ENCODE peak calls at places on chromosome 7, in eight cellular contexts. One of them, this sample, is unnamed.
A peak's percentile ranks its signal among the peaks of the same experiment; 100 is the strongest.

GRCh38 chr7:55043691-55044090 is 24.9 kb downstream of the EGFR start:
- DNase-seq in type B pancreatic cell: no peak
- DNase-seq in WERI-Rb-1: no peak
- DNase-seq in amygdala: no peak
- DNase-seq in T follicular helper cell: no peak
- DNase-seq in keratinocyte: peak; percentile 75
- DNase-seq in progenitor cell of endocrine pancreas: no peak
- DNase-seq in effector memory CD4-positive, alpha-beta T cell: no peak
- DNase-seq in this sample: no peak

GRCh38 chr7:31850601-31851000 is 163.6 kb downstream of the PPP1R17 start:
- DNase-seq in type B pancreatic cell: no peak
- DNase-seq in WERI-Rb-1: peak; percentile 59
- DNase-seq in amygdala: no peak
- DNase-seq in T follicular helper cell: no peak
- DNase-seq in keratinocyte: no peak
- DNase-seq in progenitor cell of endocrine pancreas: no peak
- DNase-seq in effector memory CD4-positive, alpha-beta T cell: no peak
- DNase-seq in this sample: no peak

GRCh38 chr7:50411333-50412028 is 38.7 kb downstream of the FIGNL1 start:
- DNase-seq in type B pancreatic cell: no peak
- DNase-seq in WERI-Rb-1: no peak
- DNase-seq in amygdala: no peak
- DNase-seq in T follicular helper cell: no peak
- DNase-seq in keratinocyte: no peak
- DNase-seq in progenitor cell of endocrine pancreas: no peak
- DNase-seq in effector memory CD4-positive, alpha-beta T cell: no peak
- DNase-seq in this sample: no peak

GRCh38 chr7:157690833-157691382 is 354.1 kb downstream of the DNAJB6 start:
- DNase-seq in type B pancreatic cell: peak; percentile 66
- DNase-seq in WERI-Rb-1: peak; percentile 77
- DNase-seq in amygdala: peak; percentile 33
- DNase-seq in T follicular helper cell: no peak
- DNase-seq in keratinocyte: no peak
- DNase-seq in progenitor cell of endocrine pancreas: no peak
- DNase-seq in effector memory CD4-positive, alpha-beta T cell: no peak
- DNase-seq in this sample: peak; percentile 77

GRCh38 chr7:50632561-50633413 is 67.6 kb upstream of the DDC start:
- DNase-seq in type B pancreatic cell: no peak
- DNase-seq in WERI-Rb-1: peak; percentile 67
- DNase-seq in amygdala: no peak
- DNase-seq in T follicular helper cell: peak; percentile 45
- DNase-seq in keratinocyte: no peak
- DNase-seq in progenitor cell of endocrine pancreas: peak; percentile 30
- DNase-seq in effector memory CD4-positive, alpha-beta T cell: peak; percentile 24
- DNase-seq in this sample: peak; percentile 35

GRCh38 chr7:1721047-1721687 is 51.1 kb downstream of the ELFN1 start:
- DNase-seq in type B pancreatic cell: no peak
- DNase-seq in WERI-Rb-1: no peak
- DNase-seq in amygdala: no peak
- DNase-seq in T follicular helper cell: no peak
- DNase-seq in keratinocyte: no peak
- DNase-seq in progenitor cell of endocrine pancreas: no peak
- DNase-seq in effector memory CD4-positive, alpha-beta T cell: no peak
- DNase-seq in this sample: no peak

GRCh38 chr7:129607471-129608120 is 3.9 kb upstream of the NRF1 start:
- DNase-seq in type B pancreatic cell: no peak
- DNase-seq in WERI-Rb-1: peak; percentile 55
- DNase-seq in amygdala: no peak
- DNase-seq in T follicular helper cell: no peak
- DNase-seq in keratinocyte: peak; percentile 11
- DNase-seq in progenitor cell of endocrine pancreas: no peak
- DNase-seq in effector memory CD4-positive, alpha-beta T cell: no peak
- DNase-seq in this sample: no peak

GRCh38 chr7:5452937-5453540 is 29.4 kb upstream of the TNRC18 start:
- DNase-seq in type B pancreatic cell: no peak
- DNase-seq in WERI-Rb-1: peak; percentile 94
- DNase-seq in amygdala: no peak
- DNase-seq in T follicular helper cell: no peak
- DNase-seq in keratinocyte: no peak
- DNase-seq in progenitor cell of endocrine pancreas: no peak
- DNase-seq in effector memory CD4-positive, alpha-beta T cell: no peak
- DNase-seq in this sample: peak; percentile 37

GRCh38 chr7:147803625-147804024 is 786.9 kb upstream of the C7orf33 start:
- DNase-seq in type B pancreatic cell: no peak
- DNase-seq in WERI-Rb-1: no peak
- DNase-seq in amygdala: no peak
- DNase-seq in T follicular helper cell: no peak
- DNase-seq in keratinocyte: no peak
- DNase-seq in progenitor cell of endocrine pancreas: no peak
- DNase-seq in effector memory CD4-positive, alpha-beta T cell: no peak
- DNase-seq in this sample: no peak

GRCh38 chr7:1505731-1506550 is 1.8 kb upstream of the INTS1 start:
- DNase-seq in type B pancreatic cell: no peak
- DNase-seq in WERI-Rb-1: peak; percentile 37
- DNase-seq in amygdala: no peak
- DNase-seq in T follicular helper cell: no peak
- DNase-seq in keratinocyte: no peak
- DNase-seq in progenitor cell of endocrine pancreas: no peak
- DNase-seq in effector memory CD4-positive, alpha-beta T cell: no peak
- DNase-seq in this sample: no peak

GRCh38 chr7:157576415-157576814 is 239.6 kb downstream of the DNAJB6 start:
- DNase-seq in type B pancreatic cell: no peak
- DNase-seq in WERI-Rb-1: no peak
- DNase-seq in amygdala: no peak
- DNase-seq in T follicular helper cell: peak; percentile 40
- DNase-seq in keratinocyte: no peak
- DNase-seq in progenitor cell of endocrine pancreas: no peak
- DNase-seq in effector memory CD4-positive, alpha-beta T cell: peak; percentile 20
- DNase-seq in this sample: no peak

GRCh38 chr7:105782391-105783063 is 93.9 kb downstream of the ATXN7L1 start:
- DNase-seq in type B pancreatic cell: no peak
- DNase-seq in WERI-Rb-1: no peak
- DNase-seq in amygdala: no peak
- DNase-seq in T follicular helper cell: no peak
- DNase-seq in keratinocyte: no peak
- DNase-seq in progenitor cell of endocrine pancreas: no peak
- DNase-seq in effector memory CD4-positive, alpha-beta T cell: no peak
- DNase-seq in this sample: no peak

GRCh38 chr7:44471850-44472249 is 18.6 kb downstream of the NUDCD3 start:
- DNase-seq in type B pancreatic cell: no peak
- DNase-seq in WERI-Rb-1: no peak
- DNase-seq in amygdala: no peak
- DNase-seq in T follicular helper cell: no peak
- DNase-seq in keratinocyte: no peak
- DNase-seq in progenitor cell of endocrine pancreas: no peak
- DNase-seq in effector memory CD4-positive, alpha-beta T cell: no peak
- DNase-seq in this sample: peak; percentile 43

GRCh38 chr7:32888505-32888904 is 3.1 kb downstream of the KBTBD2 start:
- DNase-seq in type B pancreatic cell: no peak
- DNase-seq in WERI-Rb-1: no peak
- DNase-seq in amygdala: no peak
- DNase-seq in T follicular helper cell: no peak
- DNase-seq in keratinocyte: no peak
- DNase-seq in progenitor cell of endocrine pancreas: no peak
- DNase-seq in effector memory CD4-positive, alpha-beta T cell: no peak
- DNase-seq in this sample: no peak

GRCh38 chr7:44309271-44310091 is 15.9 kb downstream of the CAMK2B start:
- DNase-seq in type B pancreatic cell: peak; percentile 71
- DNase-seq in WERI-Rb-1: no peak
- DNase-seq in amygdala: no peak
- DNase-seq in T follicular helper cell: no peak
- DNase-seq in keratinocyte: no peak
- DNase-seq in progenitor cell of endocrine pancreas: peak; percentile 55
- DNase-seq in effector memory CD4-positive, alpha-beta T cell: no peak
- DNase-seq in this sample: no peak

GRCh38 chr7:137880432-137880831 is 33.7 kb upstream of the DGKI start:
- DNase-seq in type B pancreatic cell: no peak
- DNase-seq in WERI-Rb-1: no peak
- DNase-seq in amygdala: no peak
- DNase-seq in T follicular helper cell: no peak
- DNase-seq in keratinocyte: peak; percentile 5
- DNase-seq in progenitor cell of endocrine pancreas: no peak
- DNase-seq in effector memory CD4-positive, alpha-beta T cell: no peak
- DNase-seq in this sample: no peak

GRCh38 chr7:18574676-18575075 is 79.1 kb downstream of the HDAC9 start:
- DNase-seq in type B pancreatic cell: no peak
- DNase-seq in WERI-Rb-1: no peak
- DNase-seq in amygdala: no peak
- DNase-seq in T follicular helper cell: no peak
- DNase-seq in keratinocyte: no peak
- DNase-seq in progenitor cell of endocrine pancreas: no peak
- DNase-seq in effector memory CD4-positive, alpha-beta T cell: no peak
- DNase-seq in this sample: no peak

GRCh38 chr7:87328281-87328680 is 17.2 kb upstream of the CROT start:
- DNase-seq in type B pancreatic cell: no peak
- DNase-seq in WERI-Rb-1: no peak
- DNase-seq in amygdala: no peak
- DNase-seq in T follicular helper cell: no peak
- DNase-seq in keratinocyte: no peak
- DNase-seq in progenitor cell of endocrine pancreas: no peak
- DNase-seq in effector memory CD4-positive, alpha-beta T cell: no peak
- DNase-seq in this sample: no peak

GRCh38 chr7:23426876-23427275 is 43.4 kb downstream of the IGF2BP3 start:
- DNase-seq in type B pancreatic cell: no peak
- DNase-seq in WERI-Rb-1: no peak
- DNase-seq in amygdala: no peak
- DNase-seq in T follicular helper cell: no peak
- DNase-seq in keratinocyte: no peak
- DNase-seq in progenitor cell of endocrine pancreas: no peak
- DNase-seq in effector memory CD4-positive, alpha-beta T cell: no peak
- DNase-seq in this sample: no peak

GRCh38 chr7:149714910-149715471 is 58.4 kb downstream of the ZNF467 start:
- DNase-seq in type B pancreatic cell: no peak
- DNase-seq in WERI-Rb-1: no peak
- DNase-seq in amygdala: no peak
- DNase-seq in T follicular helper cell: peak; percentile 34
- DNase-seq in keratinocyte: no peak
- DNase-seq in progenitor cell of endocrine pancreas: no peak
- DNase-seq in effector memory CD4-positive, alpha-beta T cell: peak; percentile 40
- DNase-seq in this sample: peak; percentile 40

GRCh38 chr7:128030999-128031681 is at the start of gene LRRC4:
- DNase-seq in type B pancreatic cell: no peak
- DNase-seq in WERI-Rb-1: peak; percentile 49
- DNase-seq in amygdala: no peak
- DNase-seq in T follicular helper cell: no peak
- DNase-seq in keratinocyte: no peak
- DNase-seq in progenitor cell of endocrine pancreas: peak; percentile 45
- DNase-seq in effector memory CD4-positive, alpha-beta T cell: no peak
- DNase-seq in this sample: no peak

GRCh38 chr7:116122972-116123595 is 87.3 kb upstream of the TES start:
- DNase-seq in type B pancreatic cell: no peak
- DNase-seq in WERI-Rb-1: no peak
- DNase-seq in amygdala: no peak
- DNase-seq in T follicular helper cell: no peak
- DNase-seq in keratinocyte: no peak
- DNase-seq in progenitor cell of endocrine pancreas: no peak
- DNase-seq in effector memory CD4-positive, alpha-beta T cell: no peak
- DNase-seq in this sample: peak; percentile 29

GRCh38 chr7:9600974-9601373 is 1167.6 kb downstream of the NXPH1 start:
- DNase-seq in type B pancreatic cell: no peak
- DNase-seq in WERI-Rb-1: peak; percentile 63
- DNase-seq in amygdala: no peak
- DNase-seq in T follicular helper cell: no peak
- DNase-seq in keratinocyte: no peak
- DNase-seq in progenitor cell of endocrine pancreas: no peak
- DNase-seq in effector memory CD4-positive, alpha-beta T cell: no peak
- DNase-seq in this sample: no peak

GRCh38 chr7:35450456-35450855 is 196.6 kb upstream of the TBX20 start:
- DNase-seq in type B pancreatic cell: no peak
- DNase-seq in WERI-Rb-1: no peak
- DNase-seq in amygdala: no peak
- DNase-seq in T follicular helper cell: no peak
- DNase-seq in keratinocyte: no peak
- DNase-seq in progenitor cell of endocrine pancreas: no peak
- DNase-seq in effector memory CD4-positive, alpha-beta T cell: no peak
- DNase-seq in this sample: no peak

GRCh38 chr7:116711790-116712189 is 39.8 kb downstream of the MET start:
- DNase-seq in type B pancreatic cell: no peak
- DNase-seq in WERI-Rb-1: no peak
- DNase-seq in amygdala: no peak
- DNase-seq in T follicular helper cell: no peak
- DNase-seq in keratinocyte: no peak
- DNase-seq in progenitor cell of endocrine pancreas: no peak
- DNase-seq in effector memory CD4-positive, alpha-beta T cell: no peak
- DNase-seq in this sample: no peak

GRCh38 chr7:83484266-83484665 is 164.7 kb downstream of the SEMA3E start:
- DNase-seq in type B pancreatic cell: no peak
- DNase-seq in WERI-Rb-1: no peak
- DNase-seq in amygdala: no peak
- DNase-seq in T follicular helper cell: no peak
- DNase-seq in keratinocyte: no peak
- DNase-seq in progenitor cell of endocrine pancreas: no peak
- DNase-seq in effector memory CD4-positive, alpha-beta T cell: no peak
- DNase-seq in this sample: no peak

GRCh38 chr7:120412139-120412538 is 139.2 kb downstream of the KCND2 start:
- DNase-seq in type B pancreatic cell: no peak
- DNase-seq in WERI-Rb-1: no peak
- DNase-seq in amygdala: no peak
- DNase-seq in T follicular helper cell: no peak
- DNase-seq in keratinocyte: no peak
- DNase-seq in progenitor cell of endocrine pancreas: no peak
- DNase-seq in effector memory CD4-positive, alpha-beta T cell: no peak
- DNase-seq in this sample: no peak

GRCh38 chr7:25583655-25584054 is 355.4 kb upstream of the NPVF start:
- DNase-seq in type B pancreatic cell: no peak
- DNase-seq in WERI-Rb-1: no peak
- DNase-seq in amygdala: no peak
- DNase-seq in T follicular helper cell: no peak
- DNase-seq in keratinocyte: no peak
- DNase-seq in progenitor cell of endocrine pancreas: no peak
- DNase-seq in effector memory CD4-positive, alpha-beta T cell: no peak
- DNase-seq in this sample: peak; percentile 68

GRCh38 chr7:158723266-158723665 is 18.7 kb upstream of the NCAPG2 start:
- DNase-seq in type B pancreatic cell: no peak
- DNase-seq in WERI-Rb-1: no peak
- DNase-seq in amygdala: no peak
- DNase-seq in T follicular helper cell: no peak
- DNase-seq in keratinocyte: no peak
- DNase-seq in progenitor cell of endocrine pancreas: no peak
- DNase-seq in effector memory CD4-positive, alpha-beta T cell: no peak
- DNase-seq in this sample: no peak

GRCh38 chr7:66454600-66455225 is 174.0 kb upstream of the KCTD7 start:
- DNase-seq in type B pancreatic cell: no peak
- DNase-seq in WERI-Rb-1: no peak
- DNase-seq in amygdala: no peak
- DNase-seq in T follicular helper cell: no peak
- DNase-seq in keratinocyte: no peak
- DNase-seq in progenitor cell of endocrine pancreas: no peak
- DNase-seq in effector memory CD4-positive, alpha-beta T cell: no peak
- DNase-seq in this sample: no peak

GRCh38 chr7:82274681-82275080 is 168.9 kb downstream of the CACNA2D1 start:
- DNase-seq in type B pancreatic cell: no peak
- DNase-seq in WERI-Rb-1: no peak
- DNase-seq in amygdala: no peak
- DNase-seq in T follicular helper cell: no peak
- DNase-seq in keratinocyte: no peak
- DNase-seq in progenitor cell of endocrine pancreas: no peak
- DNase-seq in effector memory CD4-positive, alpha-beta T cell: no peak
- DNase-seq in this sample: no peak

GRCh38 chr7:6530626-6531491 is 20.4 kb downstream of the GRID2IP start:
- DNase-seq in type B pancreatic cell: no peak
- DNase-seq in WERI-Rb-1: peak; percentile 67
- DNase-seq in amygdala: no peak
- DNase-seq in T follicular helper cell: peak; percentile 39
- DNase-seq in keratinocyte: no peak
- DNase-seq in progenitor cell of endocrine pancreas: peak; percentile 36
- DNase-seq in effector memory CD4-positive, alpha-beta T cell: peak; percentile 32
- DNase-seq in this sample: no peak

GRCh38 chr7:131431289-131431688 is 103.6 kb downstream of the MKLN1 start:
- DNase-seq in type B pancreatic cell: no peak
- DNase-seq in WERI-Rb-1: no peak
- DNase-seq in amygdala: no peak
- DNase-seq in T follicular helper cell: no peak
- DNase-seq in keratinocyte: peak; percentile 50
- DNase-seq in progenitor cell of endocrine pancreas: no peak
- DNase-seq in effector memory CD4-positive, alpha-beta T cell: no peak
- DNase-seq in this sample: peak; percentile 86

GRCh38 chr7:15015545-15016314 is 113.2 kb upstream of the DGKB start:
- DNase-seq in type B pancreatic cell: no peak
- DNase-seq in WERI-Rb-1: peak; percentile 48
- DNase-seq in amygdala: no peak
- DNase-seq in T follicular helper cell: no peak
- DNase-seq in keratinocyte: peak; percentile 49
- DNase-seq in progenitor cell of endocrine pancreas: peak; percentile 18
- DNase-seq in effector memory CD4-positive, alpha-beta T cell: no peak
- DNase-seq in this sample: peak; percentile 72

This sample was measured in Ammon's horn.